ENCODE peak calls at places on chromosomes 16 and 17, in four cellular contexts. X is IMR-90, G is RWPE1, C is endothelial cell. R is an unnamed sample.

GRCh38 chr17:76968707-76969597 is 100.7 kb downstream of the MGAT5B start:
- DNase-seq in X (no peak), G (peak), C (peak), R (no peak)

GRCh38 chr17:39196820-39197331 is 593 bp downstream of the CACNB1 start:
- DNase-seq in X (no peak), G (peak), C (no peak), R (peak)

GRCh38 chr17:43826206-43826605 is 6.7 kb downstream of the MPP3 start:
- DNase-seq in X (no peak), G (no peak), C (no peak), R (no peak)

GRCh38 chr17:16987830-16988601 is 16.1 kb upstream of the TNFRSF13B start:
- DNase-seq in X (peak), G (peak), C (no peak), R (peak)

GRCh38 chr16:64975821-64976220 is 146.0 kb downstream of the CDH11 start:
- DNase-seq in X (no peak), G (no peak), C (no peak), R (no peak)

GRCh38 chr16:5604770-5605169 is 507.2 kb upstream of the EEF2KMT start:
- DNase-seq in X (no peak), G (no peak), C (peak), R (no peak)

GRCh38 chr17:82590881-82591539 is 57.2 kb downstream of the WDR45B start:
- DNase-seq in X (no peak), G (no peak), C (no peak), R (no peak)

GRCh38 chr17:74362811-74363498 is 1.3 kb upstream of the BTBD17 start:
- DNase-seq in X (no peak), G (no peak), C (no peak), R (no peak)

GRCh38 chr16:90020838-90021382 is 1.7 kb upstream of the DBNDD1 start:
- DNase-seq in X (peak), G (no peak), C (no peak), R (peak)

GRCh38 chr16:73878616-73879015 is 418.0 kb upstream of the PSMD7 start:
- DNase-seq in X (peak), G (peak), C (no peak), R (peak)
- TF ChIP-seq CTCF in X (peak), G (peak), C (no peak), R (peak)

GRCh38 chr16:52141871-52142270 is 405.1 kb downstream of the TOX3 start:
- DNase-seq in X (no peak), G (no peak), C (no peak), R (no peak)
- TF ChIP-seq CTCF in X (no peak), G (no peak), C (no peak), R (no peak)

GRCh38 chr17:78539771-78540170 is 37.4 kb downstream of the DNAH17 start:
- DNase-seq in X (no peak), G (no peak), C (no peak), R (no peak)
- TF ChIP-seq CTCF in X (no peak), G (no peak), C (no peak), R (no peak)

GRCh38 chr16:86158688-86159360 is 259.9 kb downstream of the IRF8 start:
- DNase-seq in X (peak), G (no peak), C (no peak), R (no peak)
- TF ChIP-seq CTCF in X (peak), G (no peak), C (no peak), R (peak)

R was measured in HFFc6.